ENCODE peak calls at places on chromosomes 4 and X, in nine cellular contexts. D, K, M, T, J, C, Z, B and L are unnamed samples.

GRCh38 chrX:151713859-151714258 is 2.0 kb upstream of the FATE1 start:
- DNase-seq in K (no peak), B (no peak), J (peak), D (no peak), Z (peak), T (no peak), M (no peak), C (no peak), L (no peak)

GRCh38 chrX:9464435-9465371 is at the start of gene TBL1X:
- DNase-seq in M (peak), T (peak), Z (no peak), K (no peak), J (no peak), B (peak), D (peak), C (no peak), L (peak)

GRCh38 chr4:127747883-127748282 is 17.7 kb downstream of the SLC25A31 start:
- DNase-seq in B (no peak), D (no peak), C (no peak), M (no peak), T (no peak), J (no peak), Z (no peak), K (no peak), L (no peak)

GRCh38 chr4:112739442-112739841 is 102.5 kb downstream of the LARP7 start:
- DNase-seq in D (no peak), J (no peak), Z (no peak), T (no peak), K (no peak), M (no peak), C (no peak), B (no peak), L (no peak)

GRCh38 chrX:16476009-16476408 is 173.9 kb upstream of the S100G start:
- DNase-seq in C (no peak), B (no peak), M (no peak), J (no peak), Z (no peak), K (no peak), D (no peak), T (no peak), L (no peak)

GRCh38 chr4:65535128-65535527 is 135.2 kb downstream of the EPHA5 start:
- DNase-seq in K (no peak), B (no peak), C (no peak), J (no peak), Z (no peak), M (no peak), T (no peak), D (no peak), L (no peak)

GRCh38 chr4:25862411-25863346 is at the start of gene SEL1L3:
- DNase-seq in J (no peak), B (peak), C (no peak), M (peak), T (peak), D (peak), K (no peak), Z (no peak), L (no peak)

GRCh38 chr4:8198206-8198905 is 734 bp upstream of the SH3TC1 start:
- DNase-seq in J (no peak), M (no peak), K (no peak), C (no peak), Z (no peak), B (peak), T (peak), D (no peak), L (no peak)

GRCh38 chr4:119041951-119042560 is 93.6 kb upstream of the MYOZ2 start:
- DNase-seq in K (no peak), C (peak), Z (peak), B (no peak), J (peak), T (peak), D (peak), M (no peak), L (peak)

GRCh38 chr4:10054571-10055041 is 33.3 kb upstream of the SLC2A9 start:
- DNase-seq in J (no peak), B (no peak), M (no peak), K (no peak), T (no peak), C (no peak), Z (no peak), D (no peak), L (no peak)

GRCh38 chr4:3513807-3514206 is 18.4 kb downstream of the LRPAP1 start:
- DNase-seq in Z (no peak), B (no peak), J (no peak), M (no peak), C (no peak), D (no peak), K (no peak), T (no peak), L (no peak)

GRCh38 chr4:3514221-3514780 is 17.9 kb downstream of the LRPAP1 start:
- DNase-seq in J (no peak), K (no peak), T (no peak), Z (no peak), B (peak), C (no peak), D (no peak), M (no peak), L (no peak)

GRCh38 chr4:3516061-3516835 is 16.0 kb downstream of the LRPAP1 start:
- DNase-seq in D (no peak), C (no peak), J (no peak), T (no peak), Z (no peak), K (no peak), B (peak), M (peak), L (no peak)

GRCh38 chr4:3515646-3516045 is 16.6 kb downstream of the LRPAP1 start:
- DNase-seq in J (no peak), D (no peak), K (no peak), C (no peak), B (peak), T (no peak), Z (no peak), M (peak), L (no peak)

GRCh38 chr4:3514806-3515421 is 17.3 kb downstream of the LRPAP1 start:
- DNase-seq in B (peak), K (no peak), M (peak), D (no peak), Z (no peak), C (no peak), J (no peak), T (no peak), L (no peak)
- TF ChIP-seq CTCF in B (no peak), K (no peak), M (peak), D (no peak), Z (peak), C (no peak), J (peak), T (no peak), L (peak)

DNA sequence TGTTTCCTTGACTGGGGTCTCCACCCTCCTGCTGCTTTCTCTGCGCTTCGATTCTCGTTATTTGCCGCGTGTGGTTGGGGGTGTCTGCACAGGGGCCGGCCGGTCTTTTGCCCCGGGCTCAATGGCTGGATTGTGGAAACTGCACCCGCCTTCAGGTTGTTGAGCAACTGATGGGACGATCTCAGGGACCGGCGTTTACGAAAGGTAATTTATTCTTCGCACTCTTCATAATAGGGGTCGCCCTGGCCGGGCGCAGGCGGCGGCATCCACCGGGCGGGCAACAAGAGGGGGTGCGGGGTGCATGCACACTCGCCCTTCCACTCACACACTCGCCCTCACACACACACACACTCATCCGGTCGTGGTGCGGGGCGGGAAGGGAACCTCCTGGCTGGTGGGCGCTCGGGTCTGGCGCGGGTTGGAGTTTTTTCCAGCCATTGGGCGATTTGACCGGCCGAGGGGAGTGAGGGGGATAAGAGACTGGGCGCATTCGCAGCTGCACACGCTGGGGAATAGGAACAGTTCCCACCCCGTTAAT is 1.5 kb downstream of the ADGRL3 start:
- DNase-seq in K (no peak), Z (no peak), M (peak), D (no peak), B (no peak), T (no peak), J (no peak), C (no peak), L (no peak)
- H3K4me3 ChIP-seq in K (peak), Z (peak), M (peak), D (no peak), B (no peak), T (peak), J (peak), C (no peak), L (peak)

DNA sequence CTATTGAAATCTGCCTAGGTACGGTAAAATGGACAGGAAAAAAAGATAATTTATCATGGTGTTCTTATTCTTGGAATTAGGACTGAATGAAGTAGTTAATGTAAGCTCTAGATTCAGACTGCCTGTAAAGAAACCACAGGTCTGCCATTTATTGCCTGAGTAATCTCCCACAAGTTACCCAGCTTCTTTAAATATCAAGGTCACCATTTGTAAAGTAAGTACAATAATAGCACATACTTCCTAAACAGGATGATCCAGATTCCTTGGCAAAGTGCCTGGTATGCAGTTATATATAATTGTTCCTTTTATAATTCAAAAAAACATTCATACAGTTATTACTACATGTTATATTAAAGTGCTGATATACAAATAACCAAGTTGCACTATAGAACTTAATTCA is 368.6 kb downstream of the HNRNPD start:
- DNase-seq in T (no peak), C (no peak), Z (no peak), D (no peak), B (no peak), M (no peak), J (no peak), K (no peak), L (no peak)
- TF ChIP-seq CTCF in T (no peak), C (no peak), Z (no peak), D (no peak), B (no peak), M (no peak), J (no peak), K (no peak), L (no peak)

GRCh38 chr4:158934996-158935669 is 166.3 kb downstream of the FNIP2 start:
- DNase-seq in K (no peak), T (no peak), C (no peak), B (no peak), J (no peak), Z (no peak), M (no peak), D (no peak), L (no peak)

GRCh38 chr4:158938462-158939044 is 164.3 kb upstream of the RAPGEF2 start:
- DNase-seq in D (no peak), J (no peak), Z (no peak), M (no peak), B (no peak), K (no peak), T (no peak), C (no peak), L (peak)

GRCh38 chr4:158940276-158940675 is 162.6 kb upstream of the RAPGEF2 start:
- DNase-seq in B (no peak), Z (no peak), T (no peak), J (no peak), M (no peak), C (no peak), D (no peak), K (no peak), L (no peak)

GRCh38 chr4:158941321-158941720 is 161.6 kb upstream of the RAPGEF2 start:
- DNase-seq in C (no peak), M (no peak), Z (no peak), B (no peak), D (no peak), K (no peak), T (no peak), J (no peak), L (no peak)

GRCh38 chr4:158936238-158936637 is 166.6 kb upstream of the RAPGEF2 start:
- DNase-seq in B (no peak), D (no peak), Z (no peak), C (no peak), M (no peak), T (no peak), K (peak), J (no peak), L (no peak)
- H3K4me3 ChIP-seq in B (no peak), D (no peak), Z (no peak), C (no peak), M (no peak), T (no peak), K (no peak), J (no peak), L (no peak)

GRCh38 chr4:173316060-173316459 is 18.1 kb downstream of the HMGB2 start:
- DNase-seq in J (no peak), K (no peak), Z (no peak), C (no peak), D (no peak), M (no peak), T (no peak), B (no peak), L (no peak)

GRCh38 chr4:173319696-173320095 is 14.5 kb downstream of the HMGB2 start:
- DNase-seq in Z (no peak), C (no peak), K (no peak), D (no peak), J (no peak), M (no peak), B (no peak), T (no peak), L (no peak)

GRCh38 chr4:173314715-173315114 is 19.4 kb downstream of the HMGB2 start:
- DNase-seq in B (no peak), D (no peak), C (no peak), J (no peak), Z (no peak), T (no peak), M (no peak), K (no peak), L (no peak)

GRCh38 chr4:173317003-173317402 is 17.2 kb downstream of the HMGB2 start:
- DNase-seq in M (no peak), Z (no peak), T (no peak), C (no peak), B (no peak), D (no peak), K (no peak), J (no peak), L (no peak)

DNA sequence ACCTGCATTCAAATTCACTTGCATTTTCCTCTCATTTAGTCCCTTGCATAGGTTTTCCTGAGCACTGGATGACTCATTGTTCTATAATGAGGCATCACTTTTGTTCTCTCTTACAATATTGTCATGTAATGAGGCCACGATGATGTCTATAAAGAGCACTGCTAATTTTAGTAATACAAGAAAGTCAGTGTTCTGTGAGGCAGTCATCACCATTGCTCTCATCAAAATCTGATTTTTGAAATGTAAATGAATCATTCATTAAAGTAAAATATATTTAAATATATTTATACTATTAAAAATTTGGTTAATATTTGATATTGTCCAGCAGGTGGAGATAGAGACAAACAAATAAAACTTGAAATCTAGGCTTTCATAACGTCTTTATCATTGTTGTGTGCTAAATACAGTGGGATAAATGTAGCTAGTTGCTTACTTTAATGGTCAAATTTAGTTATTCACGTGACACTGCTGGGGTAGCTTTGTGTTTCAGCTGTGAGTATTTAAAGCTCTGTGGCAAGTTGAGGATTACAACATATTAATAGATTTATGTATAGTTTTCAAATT is 15.4 kb downstream of the HMGB2 start:
- DNase-seq in J (no peak), M (no peak), K (no peak), T (no peak), Z (no peak), D (no peak), C (no peak), B (no peak), L (peak)
- TF ChIP-seq CTCF in J (no peak), M (peak), K (peak), T (peak), Z (no peak), D (peak), C (no peak), B (peak), L (peak)

GRCh38 chr4:53365121-53365485 is 758 bp downstream of the SCFD2 start:
- DNase-seq in K (no peak), Z (no peak), J (no peak), D (no peak), C (no peak), M (no peak), T (no peak), B (peak), L (peak)
- H3K4me3 ChIP-seq in K (peak), Z (peak), J (peak), D (peak), C (peak), M (peak), T (peak), B (peak), L (peak)

DNA sequence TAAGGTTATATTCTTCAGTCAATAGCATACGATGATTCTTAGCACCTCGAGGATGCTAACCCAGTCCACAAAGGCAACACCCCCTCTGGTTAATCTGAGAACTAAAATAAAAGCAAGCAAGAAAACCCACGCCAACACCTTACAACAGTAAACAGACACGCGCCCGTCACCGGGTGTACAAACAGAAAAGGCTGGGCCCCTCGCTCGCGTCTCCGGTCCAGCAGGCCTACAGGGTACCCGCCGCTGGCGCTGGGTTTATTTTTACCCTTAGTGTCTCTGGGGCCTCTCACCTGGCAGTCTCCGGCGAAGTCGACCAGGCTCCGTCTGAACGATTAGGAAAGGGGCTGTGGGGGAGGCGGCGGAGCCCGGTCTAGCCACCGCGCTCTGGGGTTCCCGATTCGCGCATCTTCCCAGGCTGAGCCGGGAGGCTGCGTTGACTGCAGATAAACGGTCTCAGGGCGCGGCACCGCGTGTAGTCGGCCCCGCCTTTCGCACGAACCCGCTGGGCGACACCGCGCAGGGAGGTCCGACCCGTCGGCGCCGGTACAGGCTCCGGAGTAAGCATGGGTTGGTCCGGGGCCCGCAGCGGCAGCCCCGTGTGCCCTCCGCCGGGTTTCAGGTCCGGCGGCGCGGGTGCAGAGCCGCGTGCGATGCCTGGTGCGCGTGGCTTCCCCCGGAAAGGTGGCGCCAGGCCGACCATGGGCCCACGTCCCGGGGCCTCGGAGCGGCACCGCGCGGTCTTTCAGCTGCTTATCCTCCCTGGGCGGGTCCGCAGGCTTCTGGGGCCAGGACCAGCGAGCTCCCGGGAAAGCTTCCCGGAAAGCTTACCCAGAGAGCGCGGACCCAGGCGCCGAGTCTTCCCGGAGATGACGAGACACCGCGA is at the start of gene SLC9B2:
- DNase-seq in D (peak), K (peak), J (no peak), Z (peak), B (peak), M (peak), T (peak), C (peak), L (peak)
- TF ChIP-seq CTCF in D (no peak), K (no peak), J (no peak), Z (no peak), B (no peak), M (no peak), T (no peak), C (peak), L (peak)